ENCODE peak calls at places on chromosomes 6 and 20, in nine cellular contexts. One of them, this sample, is unnamed.

GRCh38 chr20:44288252-44288651 is 22.8 kb downstream of the FITM2 start:
- DNase-seq in left ventricle myocardium inferior: no peak
- DNase-seq in pancreas: no peak
- DNase-seq in GM23338: peak; percentile 49
- DNase-seq in PC-3: no peak
- DNase-seq in GM12865: peak; percentile 10
- DNase-seq in AG09309: no peak
- DNase-seq in brain microvascular endothelial cell: no peak
- DNase-seq in aorta: no peak
- DNase-seq in this sample: no peak

GRCh38 chr6:132025468-132025867 is 74.3 kb upstream of the CCN2 start:
- DNase-seq in left ventricle myocardium inferior: no peak
- DNase-seq in pancreas: no peak
- DNase-seq in GM23338: peak; percentile 13
- DNase-seq in PC-3: no peak
- DNase-seq in GM12865: no peak
- DNase-seq in AG09309: no peak
- DNase-seq in brain microvascular endothelial cell: no peak
- DNase-seq in aorta: no peak
- DNase-seq in this sample: no peak

GRCh38 chr20:64116541-64117423 is 9.4 kb upstream of the NPBWR2 start:
- DNase-seq in left ventricle myocardium inferior: no peak
- DNase-seq in pancreas: no peak
- DNase-seq in GM23338: peak; percentile 0
- DNase-seq in PC-3: no peak
- DNase-seq in GM12865: no peak
- DNase-seq in AG09309: no peak
- DNase-seq in brain microvascular endothelial cell: no peak
- DNase-seq in aorta: peak; percentile 45
- DNase-seq in this sample: no peak

GRCh38 chr6:146741609-146742008 is 142.8 kb downstream of the ADGB start:
- DNase-seq in left ventricle myocardium inferior: no peak
- DNase-seq in pancreas: no peak
- DNase-seq in GM23338: no peak
- DNase-seq in PC-3: peak; percentile 6
- DNase-seq in GM12865: no peak
- DNase-seq in AG09309: no peak
- DNase-seq in brain microvascular endothelial cell: peak; percentile 5
- DNase-seq in aorta: no peak
- DNase-seq in this sample: no peak

GRCh38 chr6:72554203-72554564 is 67.7 kb upstream of the KCNQ5 start:
- DNase-seq in left ventricle myocardium inferior: no peak
- DNase-seq in pancreas: no peak
- DNase-seq in GM23338: no peak
- DNase-seq in PC-3: peak; percentile 79
- DNase-seq in GM12865: no peak
- DNase-seq in AG09309: peak; percentile 44
- DNase-seq in brain microvascular endothelial cell: peak; percentile 67
- DNase-seq in aorta: no peak
- DNase-seq in this sample: no peak

GRCh38 chr6:160513836-160514235 is 150.2 kb downstream of the LPA start:
- DNase-seq in left ventricle myocardium inferior: no peak
- DNase-seq in pancreas: no peak
- DNase-seq in GM23338: peak; percentile 9
- DNase-seq in PC-3: peak; percentile 39
- DNase-seq in GM12865: no peak
- DNase-seq in AG09309: no peak
- DNase-seq in brain microvascular endothelial cell: peak; percentile 22
- DNase-seq in aorta: no peak
- DNase-seq in this sample: no peak

GRCh38 chr6:15301179-15302006 is 55.5 kb downstream of the JARID2 start:
- DNase-seq in left ventricle myocardium inferior: no peak
- DNase-seq in pancreas: no peak
- DNase-seq in GM23338: no peak
- DNase-seq in PC-3: peak; percentile 19
- DNase-seq in GM12865: peak; percentile 69
- DNase-seq in AG09309: no peak
- DNase-seq in brain microvascular endothelial cell: no peak
- DNase-seq in aorta: no peak
- DNase-seq in this sample: no peak

GRCh38 chr20:45538209-45538798 is 978 bp downstream of the WFDC6 start:
- DNase-seq in left ventricle myocardium inferior: no peak
- DNase-seq in pancreas: no peak
- DNase-seq in GM23338: peak; percentile 72
- DNase-seq in PC-3: peak; percentile 93
- DNase-seq in GM12865: no peak
- DNase-seq in AG09309: no peak
- DNase-seq in brain microvascular endothelial cell: no peak
- DNase-seq in aorta: no peak
- DNase-seq in this sample: no peak

GRCh38 chr6:21595265-21595950 is 1.9 kb downstream of the SOX4 start:
- DNase-seq in left ventricle myocardium inferior: peak; percentile 29
- DNase-seq in pancreas: peak; percentile 31
- DNase-seq in GM23338: no peak
- DNase-seq in PC-3: peak; percentile 41
- DNase-seq in GM12865: peak; percentile 69
- DNase-seq in AG09309: no peak
- DNase-seq in brain microvascular endothelial cell: no peak
- DNase-seq in aorta: peak; percentile 56
- DNase-seq in this sample: no peak

GRCh38 chr6:17169291-17169690 is 67.4 kb downstream of the STMND1 start:
- DNase-seq in left ventricle myocardium inferior: no peak
- DNase-seq in pancreas: no peak
- DNase-seq in GM23338: no peak
- DNase-seq in PC-3: no peak
- DNase-seq in GM12865: no peak
- DNase-seq in AG09309: peak; percentile 35
- DNase-seq in brain microvascular endothelial cell: peak; percentile 43
- DNase-seq in aorta: no peak
- DNase-seq in this sample: no peak

GRCh38 chr6:43506667-43507471 is 3.3 kb downstream of the LRRC73 start:
- DNase-seq in left ventricle myocardium inferior: peak; percentile 70
- DNase-seq in pancreas: peak; percentile 68
- DNase-seq in GM23338: peak; percentile 91
- DNase-seq in PC-3: peak; percentile 89
- DNase-seq in GM12865: peak; percentile 90
- DNase-seq in AG09309: peak; percentile 39
- DNase-seq in brain microvascular endothelial cell: peak; percentile 78
- DNase-seq in aorta: peak; percentile 74
- DNase-seq in this sample: peak; percentile 75
- H3K4me3 ChIP-seq in left ventricle myocardium inferior: no peak overlapping the region
- H3K4me3 ChIP-seq in pancreas: no peak overlapping the region
- H3K4me3 ChIP-seq in GM23338: no peak overlapping the region
- H3K4me3 ChIP-seq in PC-3: no peak overlapping the region
- H3K4me3 ChIP-seq in GM12865: no peak overlapping the region
- H3K4me3 ChIP-seq in AG09309: no peak overlapping the region
- H3K4me3 ChIP-seq in brain microvascular endothelial cell: no peak overlapping the region
- H3K4me3 ChIP-seq in aorta: no peak overlapping the region
- H3K4me3 ChIP-seq in this sample: no peak overlapping the region

GRCh38 chr6:108113557-108114519 is 39.3 kb upstream of the OSTM1 start:
- DNase-seq in left ventricle myocardium inferior: peak; percentile 16
- DNase-seq in pancreas: no peak
- DNase-seq in GM23338: peak; percentile 86
- DNase-seq in PC-3: peak; percentile 64
- DNase-seq in GM12865: peak; percentile 27
- DNase-seq in AG09309: peak; percentile 11
- DNase-seq in brain microvascular endothelial cell: peak; percentile 53
- DNase-seq in aorta: no peak
- DNase-seq in this sample: no peak
- H3K4me3 ChIP-seq in left ventricle myocardium inferior: peak overlapping the region; percentile 62
- H3K4me3 ChIP-seq in pancreas: peak overlapping the region; percentile 45
- H3K4me3 ChIP-seq in GM23338: peak overlapping the region; percentile 55
- H3K4me3 ChIP-seq in PC-3: peak overlapping the region; percentile 13
- H3K4me3 ChIP-seq in GM12865: no peak overlapping the region
- H3K4me3 ChIP-seq in AG09309: peak overlapping the region; percentile 35
- H3K4me3 ChIP-seq in brain microvascular endothelial cell: peak overlapping the region; percentile 43
- H3K4me3 ChIP-seq in aorta: peak overlapping the region; percentile 27
- H3K4me3 ChIP-seq in this sample: no peak overlapping the region

GRCh38 chr6:56683882-56684281 is 41.2 kb upstream of the DST start:
- DNase-seq in left ventricle myocardium inferior: no peak
- DNase-seq in pancreas: peak; percentile 13
- DNase-seq in GM23338: no peak
- DNase-seq in PC-3: peak; percentile 96
- DNase-seq in GM12865: no peak
- DNase-seq in AG09309: peak; percentile 81
- DNase-seq in brain microvascular endothelial cell: peak; percentile 76
- DNase-seq in aorta: no peak
- DNase-seq in this sample: no peak

GRCh38 chr6:56686429-56686828 is 43.7 kb upstream of the DST start:
- DNase-seq in left ventricle myocardium inferior: no peak
- DNase-seq in pancreas: no peak
- DNase-seq in GM23338: no peak
- DNase-seq in PC-3: peak; percentile 63
- DNase-seq in GM12865: no peak
- DNase-seq in AG09309: no peak
- DNase-seq in brain microvascular endothelial cell: no peak
- DNase-seq in aorta: no peak
- DNase-seq in this sample: no peak

GRCh38 chr6:56684342-56685101 is 41.8 kb upstream of the DST start:
- DNase-seq in left ventricle myocardium inferior: no peak
- DNase-seq in pancreas: no peak
- DNase-seq in GM23338: no peak
- DNase-seq in PC-3: no peak
- DNase-seq in GM12865: no peak
- DNase-seq in AG09309: no peak
- DNase-seq in brain microvascular endothelial cell: no peak
- DNase-seq in aorta: no peak
- DNase-seq in this sample: no peak

GRCh38 chr6:56685994-56686393 is 43.3 kb upstream of the DST start:
- DNase-seq in left ventricle myocardium inferior: no peak
- DNase-seq in pancreas: no peak
- DNase-seq in GM23338: no peak
- DNase-seq in PC-3: no peak
- DNase-seq in GM12865: no peak
- DNase-seq in AG09309: no peak
- DNase-seq in brain microvascular endothelial cell: no peak
- DNase-seq in aorta: no peak
- DNase-seq in this sample: no peak

DNA sequence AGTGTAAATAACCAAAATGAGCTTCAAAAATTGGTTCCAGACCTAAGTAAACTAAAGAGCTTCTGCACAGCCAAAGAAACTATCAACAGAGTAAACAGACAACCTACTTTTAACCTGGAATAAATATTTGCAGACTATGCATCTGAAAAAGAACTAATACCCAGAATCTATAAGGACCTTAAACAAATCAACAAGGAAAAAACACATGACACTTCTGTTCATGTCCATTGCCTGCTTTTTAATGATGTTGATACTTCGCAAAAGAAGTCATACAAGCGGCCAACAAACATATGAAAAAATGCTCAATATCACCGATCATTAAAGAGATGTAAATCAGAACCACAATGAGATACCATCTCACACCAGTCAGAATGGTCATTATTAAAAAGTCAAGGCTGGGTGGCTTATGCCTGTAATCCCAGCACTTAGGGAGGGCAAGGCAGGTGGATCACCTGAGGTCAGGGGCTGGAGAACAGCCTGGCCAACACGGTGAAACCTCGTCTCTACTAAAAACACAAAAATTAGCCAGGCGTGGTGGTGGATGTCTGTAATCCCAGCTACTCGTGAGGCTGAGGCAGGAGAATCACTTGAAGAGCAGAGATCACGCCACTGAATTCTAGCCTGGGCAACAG is 42.5 kb upstream of the DST start:
- DNase-seq in left ventricle myocardium inferior: no peak
- DNase-seq in pancreas: no peak
- DNase-seq in GM23338: no peak
- DNase-seq in PC-3: no peak
- DNase-seq in GM12865: no peak
- DNase-seq in AG09309: no peak
- DNase-seq in brain microvascular endothelial cell: no peak
- DNase-seq in aorta: no peak
- DNase-seq in this sample: no peak
- H3K4me3 ChIP-seq in left ventricle myocardium inferior: no peak overlapping the region
- H3K4me3 ChIP-seq in pancreas: no peak overlapping the region
- H3K4me3 ChIP-seq in GM23338: no peak overlapping the region
- H3K4me3 ChIP-seq in PC-3: no peak overlapping the region
- H3K4me3 ChIP-seq in GM12865: no peak overlapping the region
- H3K4me3 ChIP-seq in AG09309: no peak overlapping the region
- H3K4me3 ChIP-seq in brain microvascular endothelial cell: no peak overlapping the region
- H3K4me3 ChIP-seq in aorta: no peak overlapping the region
- H3K4me3 ChIP-seq in this sample: no peak overlapping the region

GRCh38 chr6:24922854-24923253 is 12.9 kb downstream of the RIPOR2 start:
- DNase-seq in left ventricle myocardium inferior: no peak
- DNase-seq in pancreas: no peak
- DNase-seq in GM23338: no peak
- DNase-seq in PC-3: no peak
- DNase-seq in GM12865: no peak
- DNase-seq in AG09309: no peak
- DNase-seq in brain microvascular endothelial cell: no peak
- DNase-seq in aorta: no peak
- DNase-seq in this sample: no peak

GRCh38 chr6:24922174-24922573 is 13.6 kb downstream of the RIPOR2 start:
- DNase-seq in left ventricle myocardium inferior: no peak
- DNase-seq in pancreas: no peak
- DNase-seq in GM23338: no peak
- DNase-seq in PC-3: no peak
- DNase-seq in GM12865: no peak
- DNase-seq in AG09309: no peak
- DNase-seq in brain microvascular endothelial cell: no peak
- DNase-seq in aorta: no peak
- DNase-seq in this sample: no peak

GRCh38 chr6:24918641-24919403 is 16.9 kb downstream of the RIPOR2 start:
- DNase-seq in left ventricle myocardium inferior: no peak
- DNase-seq in pancreas: no peak
- DNase-seq in GM23338: peak; percentile 34
- DNase-seq in PC-3: no peak
- DNase-seq in GM12865: peak; percentile 43
- DNase-seq in AG09309: no peak
- DNase-seq in brain microvascular endothelial cell: no peak
- DNase-seq in aorta: no peak
- DNase-seq in this sample: no peak

GRCh38 chr6:24916496-24916895 is 19.3 kb downstream of the RIPOR2 start:
- DNase-seq in left ventricle myocardium inferior: no peak
- DNase-seq in pancreas: no peak
- DNase-seq in GM23338: no peak
- DNase-seq in PC-3: no peak
- DNase-seq in GM12865: no peak
- DNase-seq in AG09309: no peak
- DNase-seq in brain microvascular endothelial cell: no peak
- DNase-seq in aorta: no peak
- DNase-seq in this sample: no peak

GRCh38 chr6:24919404-24919892 is 16.3 kb downstream of the RIPOR2 start:
- DNase-seq in left ventricle myocardium inferior: no peak
- DNase-seq in pancreas: no peak
- DNase-seq in GM23338: peak; percentile 39
- DNase-seq in PC-3: no peak
- DNase-seq in GM12865: peak; percentile 66
- DNase-seq in AG09309: no peak
- DNase-seq in brain microvascular endothelial cell: no peak
- DNase-seq in aorta: no peak
- DNase-seq in this sample: no peak
- H3K4me3 ChIP-seq in left ventricle myocardium inferior: no peak overlapping the region
- H3K4me3 ChIP-seq in pancreas: no peak overlapping the region
- H3K4me3 ChIP-seq in GM23338: peak overlapping the region; percentile 3
- H3K4me3 ChIP-seq in PC-3: no peak overlapping the region
- H3K4me3 ChIP-seq in GM12865: no peak overlapping the region
- H3K4me3 ChIP-seq in AG09309: no peak overlapping the region
- H3K4me3 ChIP-seq in brain microvascular endothelial cell: no peak overlapping the region
- H3K4me3 ChIP-seq in aorta: no peak overlapping the region
- H3K4me3 ChIP-seq in this sample: no peak overlapping the region

GRCh38 chr6:3026811-3027626 is 27.3 kb downstream of the NQO2 start:
- DNase-seq in left ventricle myocardium inferior: no peak
- DNase-seq in pancreas: no peak
- DNase-seq in GM23338: no peak
- DNase-seq in PC-3: no peak
- DNase-seq in GM12865: peak; percentile 91
- DNase-seq in AG09309: no peak
- DNase-seq in brain microvascular endothelial cell: no peak
- DNase-seq in aorta: no peak
- DNase-seq in this sample: no peak
- H3K4me3 ChIP-seq in left ventricle myocardium inferior: no peak overlapping the region
- H3K4me3 ChIP-seq in pancreas: no peak overlapping the region
- H3K4me3 ChIP-seq in GM23338: no peak overlapping the region
- H3K4me3 ChIP-seq in PC-3: no peak overlapping the region
- H3K4me3 ChIP-seq in GM12865: peak overlapping the region; percentile 39
- H3K4me3 ChIP-seq in AG09309: no peak overlapping the region
- H3K4me3 ChIP-seq in brain microvascular endothelial cell: no peak overlapping the region
- H3K4me3 ChIP-seq in aorta: no peak overlapping the region
- H3K4me3 ChIP-seq in this sample: no peak overlapping the region

This sample was measured in HFF-Myc.